ENCODE peak calls at places on chromosomes 2 and 18, in eight cellular contexts. O is aorta; M is ecto neural progenitor cell; Q is activated CD4-positive, CD25-positive, alpha-beta regulatory T cell; B is chondrocyte; W is uterus; H is HCT116; D is amniotic stem cell. L is an unnamed sample.

GRCh38 chr2:124915567-124915966 is 890.5 kb downstream of the CNTNAP5 start:
- DNase-seq in B (no peak), Q (no peak), D (no peak), M (no peak), O (no peak), W (no peak), H (no peak), L (no peak)

GRCh38 chr2:9346885-9347284 is 76.4 kb downstream of the ITGB1BP1 start:
- DNase-seq in M (no peak), H (no peak), O (no peak), B (no peak), W (no peak), Q (no peak), D (no peak), L (no peak)

GRCh38 chr2:143241403-143242088 is 112.3 kb downstream of the ARHGAP15 start:
- DNase-seq in B (no peak), H (no peak), O (no peak), W (no peak), Q (no peak), M (no peak), D (no peak), L (no peak)

GRCh38 chr2:80028584-80028983 is 276.0 kb downstream of the LRRTM1 start:
- DNase-seq in H (no peak), B (no peak), O (no peak), D (no peak), Q (no peak), M (no peak), W (no peak), L (no peak)

GRCh38 chr2:217023611-217024010 is 163.7 kb upstream of the TNP1 start:
- DNase-seq in M (no peak), Q (no peak), O (no peak), H (no peak), B (no peak), D (no peak), W (no peak), L (no peak)

GRCh38 chr18:53153281-53153680 is 813.3 kb downstream of the DCC start:
- DNase-seq in W (no peak), B (no peak), M (peak), D (no peak), Q (no peak), H (no peak), O (no peak), L (no peak)

GRCh38 chr2:176554107-176555048 is 285.1 kb downstream of the MTX2 start:
- DNase-seq in Q (no peak), D (no peak), W (peak), O (no peak), B (no peak), M (peak), H (peak), L (peak)

GRCh38 chr18:62369129-62369644 is 44.1 kb downstream of the TNFRSF11A start:
- DNase-seq in D (no peak), B (no peak), H (no peak), O (no peak), M (no peak), W (no peak), Q (no peak), L (no peak)

GRCh38 chr2:166373951-166374350 is 1.8 kb downstream of the SCN9A start:
- DNase-seq in Q (no peak), W (no peak), O (no peak), H (no peak), D (peak), B (no peak), M (no peak), L (no peak)

GRCh38 chr2:190571666-190572065 is 37.1 kb upstream of the NEMP2 start:
- DNase-seq in H (no peak), W (no peak), D (no peak), B (no peak), M (no peak), O (no peak), Q (no peak), L (no peak)

GRCh38 chr2:65991864-65992554 is 442.9 kb upstream of the MEIS1 start:
- DNase-seq in Q (no peak), D (no peak), B (no peak), M (no peak), W (peak), H (no peak), O (no peak), L (no peak)

GRCh38 chr2:10222-10875 is 36.0 kb downstream of the FAM110C start:
- DNase-seq in Q (no peak), D (no peak), H (no peak), W (no peak), O (no peak), B (no peak), M (peak), L (peak)

GRCh38 chr2:189297446-189297845 is 117.9 kb upstream of the COL5A2 start:
- DNase-seq in M (no peak), Q (no peak), O (no peak), W (no peak), D (no peak), B (no peak), H (no peak), L (no peak)

GRCh38 chr2:25494626-25495025 is 152.9 kb upstream of the DNMT3A start:
- DNase-seq in H (no peak), Q (no peak), W (no peak), D (no peak), B (no peak), O (no peak), M (no peak), L (no peak)

GRCh38 chr18:68840554-68841263 is 42.8 kb downstream of the CCDC102B start:
- DNase-seq in O (no peak), Q (no peak), H (peak), B (no peak), D (peak), M (no peak), W (no peak), L (no peak)

GRCh38 chr2:215136669-215137328 is 1.6 kb downstream of the ABCA12 start:
- DNase-seq in W (no peak), O (no peak), Q (no peak), D (no peak), M (no peak), B (no peak), H (no peak), L (no peak)

GRCh38 chr2:68992933-68993332 is 18.5 kb downstream of the GKN1 start:
- DNase-seq in O (no peak), Q (no peak), M (no peak), H (no peak), B (no peak), D (no peak), W (no peak), L (no peak)

L was measured in ovary.